ENCODE peak calls at places on chromosomes 6 and 20, in six cellular contexts. P, E, S, K, H and V are unnamed samples.

GRCh38 chr6:6751197-6751596 is 162.7 kb downstream of the LY86 start:
- DNase-seq in H (no peak), P (no peak), E (no peak), K (no peak), S (no peak), V (no peak)

GRCh38 chr20:9319687-9320384 is 194.6 kb upstream of the LAMP5 start:
- DNase-seq in E (no peak), H (no peak), P (no peak), K (no peak), S (no peak), V (no peak)

GRCh38 chr6:63521475-63522210 is 50.6 kb upstream of the LOC128125822 start:
- DNase-seq in S (no peak), H (no peak), E (no peak), K (no peak), P (peak), V (no peak)

GRCh38 chr6:40912158-40912946 is 126.7 kb downstream of the UNC5CL start:
- DNase-seq in H (peak), E (peak), P (peak), S (peak), K (peak), V (peak)

GRCh38 chr6:31165986-31166385 is 4.5 kb downstream of the POU5F1 start:
- DNase-seq in K (no peak), E (no peak), S (no peak), H (no peak), P (no peak), V (no peak)

GRCh38 chr6:169533656-169534421 is 168.0 kb downstream of the WDR27 start:
- DNase-seq in H (no peak), K (no peak), P (no peak), E (no peak), S (no peak), V (no peak)

GRCh38 chr6:109523478-109523877 is 40.5 kb upstream of the ZBTB24 start:
- DNase-seq in P (no peak), K (no peak), S (no peak), E (no peak), H (no peak), V (no peak)

GRCh38 chr6:72425003-72425681 is 196.7 kb upstream of the KCNQ5 start:
- DNase-seq in S (no peak), E (no peak), K (no peak), H (no peak), P (no peak), V (no peak)

GRCh38 chr6:33923857-33924514 is 120.2 kb upstream of the MLN start:
- DNase-seq in K (no peak), P (no peak), S (no peak), E (no peak), H (no peak), V (no peak)

GRCh38 chr20:1169224-1169623 is 15.6 kb downstream of the TMEM74B start:
- DNase-seq in E (no peak), K (no peak), S (no peak), H (no peak), P (no peak), V (no peak)

GRCh38 chr6:44415424-44415823 is 27.9 kb downstream of the CDC5L start:
- DNase-seq in S (no peak), P (no peak), H (no peak), E (no peak), K (no peak), V (no peak)

GRCh38 chr20:58636983-58637421 is 14.1 kb upstream of the STX16 start:
- DNase-seq in E (no peak), P (no peak), S (no peak), K (no peak), H (no peak), V (no peak)

GRCh38 chr6:124738496-124738895 is 223.7 kb upstream of the RNF217 start:
- DNase-seq in E (no peak), P (no peak), S (no peak), K (no peak), H (no peak), V (no peak)

GRCh38 chr6:85435872-85436271 is 14.0 kb upstream of the NT5E start:
- DNase-seq in E (no peak), P (no peak), H (no peak), K (no peak), S (no peak), V (no peak)

GRCh38 chr20:61643631-61644386 is 391.7 kb downstream of the CDH4 start:
- DNase-seq in K (no peak), P (no peak), E (no peak), S (no peak), H (no peak), V (no peak)

GRCh38 chr6:73134588-73134987 is 90.7 kb downstream of the KHDC1L start:
- DNase-seq in K (no peak), S (peak), P (peak), H (no peak), E (peak), V (no peak)

GRCh38 chr6:120606743-120607142 is 727.5 kb downstream of the TBC1D32 start:
- DNase-seq in K (no peak), P (no peak), H (no peak), S (no peak), E (no peak), V (no peak)

GRCh38 chr6:70738028-70738427 is 70.3 kb downstream of the SMAP1 start:
- DNase-seq in H (no peak), K (no peak), P (no peak), E (no peak), S (no peak), V (no peak)

GRCh38 chr20:61287583-61287982 is 35.5 kb downstream of the CDH4 start:
- DNase-seq in S (no peak), P (no peak), H (no peak), E (no peak), K (no peak), V (no peak)

GRCh38 chr6:155381856-155382690 is 67.8 kb upstream of the TFB1M start:
- DNase-seq in S (no peak), P (no peak), K (no peak), E (no peak), H (no peak), V (no peak)

GRCh38 chr6:7446644-7447325 is 57.2 kb downstream of the RIOK1 start:
- DNase-seq in P (peak), E (no peak), H (no peak), S (no peak), K (no peak), V (no peak)

GRCh38 chr6:90227693-90228092 is 69.0 kb downstream of the BACH2 start:
- DNase-seq in H (no peak), S (no peak), K (no peak), E (no peak), P (no peak), V (no peak)

GRCh38 chr6:55034752-55035151 is 139.6 kb upstream of the HCRTR2 start:
- DNase-seq in S (no peak), K (no peak), H (no peak), P (no peak), E (no peak), V (no peak)

GRCh38 chr20:57464642-57465211 is 60.2 kb downstream of the CTCFL start:
- DNase-seq in E (peak), H (no peak), K (no peak), P (peak), S (no peak), V (no peak)

GRCh38 chr6:143333749-143334520 is 116.6 kb downstream of the ADAT2 start:
- DNase-seq in P (no peak), S (no peak), K (no peak), H (no peak), E (no peak), V (no peak)

GRCh38 chr6:38271081-38271480 is 368.6 kb downstream of the BTBD9 start:
- DNase-seq in H (no peak), E (no peak), K (no peak), S (no peak), P (no peak), V (no peak)

GRCh38 chr20:14997791-14998190 is 660.4 kb upstream of the FLRT3 start:
- DNase-seq in S (no peak), K (no peak), P (no peak), E (no peak), H (no peak), V (no peak)

GRCh38 chr6:166754218-166755030 is 127.4 kb upstream of the RPS6KA2 start:
- DNase-seq in S (no peak), K (no peak), P (no peak), H (no peak), E (no peak), V (no peak)

GRCh38 chr6:4910060-4910746 is 93.6 kb downstream of the RPP40 start:
- DNase-seq in E (no peak), P (no peak), K (no peak), S (no peak), H (no peak), V (no peak)

GRCh38 chr6:112804638-112805330 is 457.7 kb downstream of the RFPL4B start:
- DNase-seq in S (no peak), P (no peak), K (no peak), H (no peak), E (no peak), V (no peak)

GRCh38 chr20:1463971-1464570 is 2.6 kb downstream of the NSFL1C start:
- DNase-seq in H (no peak), K (no peak), S (no peak), P (no peak), E (no peak), V (no peak)

GRCh38 chr6:73580247-73581149 is 59.7 kb upstream of the EEF1A1 start:
- DNase-seq in E (peak), P (peak), S (peak), H (peak), K (no peak), V (no peak)

GRCh38 chr6:23137596-23137995 is 568.2 kb downstream of the HDGFL1 start:
- DNase-seq in E (no peak), K (no peak), H (no peak), P (no peak), S (no peak), V (no peak)

GRCh38 chr20:39036851-39037250 is 74.7 kb downstream of the DHX35 start:
- DNase-seq in S (no peak), K (no peak), E (no peak), P (no peak), H (no peak), V (no peak)
- TF ChIP-seq POLR2AphosphoS5 in S (no peak), K (no peak), E (no peak), P (no peak), H (no peak), V (no peak)

GRCh38 chr20:34704177-34705007 is at the start of gene TP53INP2:
- DNase-seq in E (peak), K (peak), S (no peak), H (no peak), P (peak), V (peak)
- TF ChIP-seq POLR2A in E (peak), K (no peak), S (peak), H (peak), P (peak), V (peak)

GRCh38 chr6:35417979-35418661 is 34.0 kb upstream of the FANCE start:
- DNase-seq in K (no peak), S (no peak), H (no peak), P (no peak), E (no peak), V (no peak)

GRCh38 chr6:35412102-35412501 is 40.0 kb upstream of the FANCE start:
- DNase-seq in E (no peak), H (no peak), S (no peak), P (no peak), K (no peak), V (no peak)

GRCh38 chr6:35413911-35414310 is 38.2 kb upstream of the FANCE start:
- DNase-seq in K (no peak), E (no peak), P (no peak), H (no peak), S (no peak), V (no peak)

GRCh38 chr6:35419431-35419830 is 32.7 kb upstream of the FANCE start:
- DNase-seq in K (no peak), P (peak), H (no peak), S (no peak), E (peak), V (no peak)

GRCh38 chr6:35415065-35415880 is 36.9 kb upstream of the FANCE start:
- DNase-seq in P (peak), K (no peak), E (peak), H (no peak), S (no peak), V (no peak)
- TF ChIP-seq TAF1 in P (no peak), K (no peak), E (no peak), H (no peak), S (no peak), V (no peak)

GRCh38 chr6:148455225-148455624 is 112.6 kb downstream of the SASH1 start:
- DNase-seq in H (no peak), P (no peak), E (no peak), K (no peak), S (no peak), V (no peak)
- TF ChIP-seq POLR2AphosphoS5 in H (no peak), P (no peak), E (no peak), K (no peak), S (no peak), V (no peak)

DNA sequence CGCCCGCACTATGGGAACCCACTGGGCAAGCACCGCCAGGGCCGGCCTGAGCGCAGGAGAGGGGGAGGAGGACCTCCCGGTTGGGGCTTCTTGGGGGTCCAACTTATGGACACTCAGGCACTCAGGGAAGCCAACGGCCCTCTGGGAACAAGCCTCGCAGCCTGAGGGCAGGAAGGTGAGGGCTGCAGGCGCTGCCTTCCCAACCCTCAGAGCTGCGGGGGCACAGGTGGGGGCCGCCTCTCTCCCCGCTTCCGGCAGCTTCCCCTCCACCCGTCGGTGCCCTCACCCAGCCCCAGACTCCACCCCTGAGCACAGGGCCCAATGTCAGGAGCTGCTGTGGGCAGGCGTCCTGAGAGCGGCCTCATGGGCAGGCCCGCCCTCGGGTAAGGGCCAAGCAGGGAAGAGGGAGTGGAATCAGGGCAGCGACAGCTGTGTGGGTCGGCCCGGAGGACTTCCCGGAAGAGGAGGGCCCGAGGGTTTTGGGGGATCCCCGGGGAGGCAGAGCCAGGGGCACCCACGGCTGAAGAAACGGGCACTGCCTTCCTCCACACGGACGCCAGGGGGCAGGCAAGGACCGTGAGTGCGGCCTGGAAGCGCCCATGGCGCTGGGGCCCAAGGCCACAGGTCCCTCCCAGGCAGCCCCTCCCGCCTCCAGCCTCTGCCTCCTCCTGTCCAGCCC is 488 bp upstream of the PTK6 start:
- DNase-seq in H (peak), S (peak), K (peak), E (peak), P (peak), V (peak)
- TF ChIP-seq POLR2A in H (peak), S (no peak), K (peak), E (no peak), P (peak), V (peak)

DNA sequence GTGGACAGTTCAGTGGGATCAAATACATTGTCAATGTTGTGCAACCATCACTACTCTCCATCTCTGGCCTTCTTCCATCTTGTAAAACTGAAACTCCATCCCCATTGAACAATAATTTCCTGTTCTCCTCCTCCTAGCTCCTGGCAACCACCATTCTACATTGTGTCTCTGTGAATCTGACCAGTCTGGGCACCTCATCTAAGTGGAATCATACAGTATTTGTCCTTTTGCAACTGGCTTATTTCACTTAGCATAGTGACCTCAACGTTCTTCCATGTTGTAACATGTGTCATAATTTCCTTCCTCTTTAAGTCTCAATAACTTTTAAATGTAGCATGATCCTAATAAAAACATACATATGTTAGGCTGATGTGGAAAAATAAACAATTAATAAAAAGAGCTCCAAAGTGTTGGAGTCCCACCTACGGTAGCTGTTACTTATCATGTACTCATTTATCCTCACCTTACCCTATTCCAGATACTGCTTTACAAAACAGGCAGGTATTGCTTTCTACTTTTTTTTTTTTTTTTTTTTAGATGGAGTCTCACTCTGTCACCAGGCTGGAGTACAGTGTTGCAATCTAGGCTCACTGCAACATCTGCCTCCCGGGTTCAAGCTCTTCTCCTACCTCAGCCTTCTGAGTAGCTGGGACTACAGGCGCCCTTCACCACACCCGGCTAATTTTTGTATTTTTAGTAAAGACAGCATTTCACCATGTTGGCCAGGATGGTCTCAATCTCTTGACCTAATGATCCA is 91.9 kb downstream of the TNFAIP3 start:
- DNase-seq in P (no peak), H (no peak), K (no peak), S (no peak), E (no peak), V (no peak)
- TF ChIP-seq TAF1 in P (no peak), H (no peak), K (no peak), S (no peak), E (no peak), V (no peak)

DNA sequence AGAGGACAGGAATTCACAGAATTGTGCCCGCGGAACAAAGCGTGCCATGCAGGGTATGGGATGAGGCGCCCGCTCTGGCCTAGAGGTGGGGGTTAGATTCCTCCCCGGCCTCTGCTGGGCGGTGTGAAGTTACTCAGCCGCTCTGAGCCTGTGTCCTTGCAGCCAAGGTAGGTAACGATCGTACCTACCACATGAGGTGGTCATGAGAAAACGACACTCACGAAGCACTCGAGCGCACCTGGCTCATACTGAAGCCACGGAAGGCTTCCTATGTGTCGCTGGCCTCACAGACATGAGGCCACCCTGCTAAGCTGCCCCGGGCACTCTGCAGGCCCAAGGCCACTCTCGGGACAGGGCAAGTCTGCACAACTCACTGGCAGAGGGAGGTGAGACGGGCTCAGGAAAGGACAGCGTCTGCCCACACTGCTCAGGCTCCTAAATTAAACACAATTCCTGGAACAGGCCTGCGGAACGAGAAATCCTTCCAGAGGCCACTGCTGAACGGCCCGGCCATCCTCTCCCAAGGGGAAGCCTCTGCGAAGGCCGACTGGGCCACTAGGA is 70.8 kb downstream of the PSMG4 start:
- DNase-seq in S (no peak), E (no peak), K (no peak), H (no peak), P (no peak), V (no peak)
- TF ChIP-seq POLR2AphosphoS5 in S (no peak), E (no peak), K (no peak), H (no peak), P (no peak), V (no peak)

DNA sequence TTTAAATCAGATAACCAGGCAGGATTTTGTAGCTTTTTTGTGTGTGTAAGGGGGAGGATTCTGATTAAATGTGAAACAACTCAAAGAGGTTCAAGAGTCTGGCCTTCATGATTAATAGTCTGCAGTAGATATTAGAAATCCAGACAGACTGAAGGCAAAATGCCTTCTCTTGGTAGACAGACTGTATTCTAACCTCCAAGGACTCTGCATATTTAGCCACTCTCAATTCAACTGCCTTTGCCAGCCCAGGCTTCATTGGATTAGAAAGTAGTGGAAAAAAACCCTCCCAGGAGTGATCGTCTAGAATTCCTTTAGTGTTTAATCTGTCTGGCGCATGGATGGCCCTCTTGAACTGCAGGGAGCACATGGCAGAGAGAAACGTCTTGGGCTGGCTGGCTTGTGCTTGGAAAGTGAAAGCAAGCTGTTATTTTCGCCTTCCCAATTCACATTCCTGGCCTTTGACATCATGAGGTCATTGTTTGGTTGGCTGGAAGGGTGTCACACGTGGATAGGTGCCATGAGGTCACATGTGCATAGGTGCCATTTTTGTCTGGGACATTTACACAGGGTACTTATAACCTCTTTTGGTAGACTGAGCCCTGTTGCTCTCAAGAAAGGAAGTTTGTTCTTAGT is 30.8 kb upstream of the NEDD9 start:
- DNase-seq in P (peak), K (no peak), H (no peak), S (no peak), E (no peak), V (no peak)
- TF ChIP-seq POLR2A in P (no peak), K (no peak), H (no peak), S (no peak), E (no peak), V (no peak)